ENCODE peak calls at places on chromosomes 4 and X, in five cellular contexts. B, J, U, V and D are unnamed samples.

GRCh38 chrX:43707812-43708548 is 51.9 kb downstream of the MAOA start:
- DNase-seq in V (peak; percentile 91), J (peak; percentile 88), U (peak; percentile 40), B (no peak), D (no peak)

GRCh38 chrX:39974228-39974627 is 123.5 kb downstream of the BCOR start:
- DNase-seq in U (no peak), B (no peak), V (no peak), J (no peak), D (no peak)

GRCh38 chr4:6891436-6892170 is 18.0 kb upstream of the TBC1D14 start:
- DNase-seq in J (no peak), U (no peak), B (no peak), V (no peak), D (no peak)

GRCh38 chr4:17142232-17142711 is 243.8 kb upstream of the LDB2 start:
- DNase-seq in J (no peak), V (no peak), B (no peak), U (no peak), D (no peak)

GRCh38 chrX:6738518-6739470 is 203.9 kb upstream of the VCX3A start:
- DNase-seq in V (no peak), J (peak; percentile 43), B (no peak), U (no peak), D (no peak)

GRCh38 chrX:93673056-93673868 is at the start of gene NAP1L3:
- DNase-seq in B (no peak), U (peak; percentile 67), V (peak; percentile 73), J (peak; percentile 12), D (peak; percentile 51)

GRCh38 chr4:34720563-34720962 is 1523.8 kb downstream of the ARAP2 start:
- DNase-seq in V (no peak), J (no peak), B (peak; percentile 27), U (no peak), D (peak; percentile 0)

GRCh38 chr4:152352645-152353116 is 183.2 kb downstream of the FBXW7 start:
- DNase-seq in B (peak; percentile 81), U (peak; percentile 61), V (peak; percentile 85), J (peak; percentile 19), D (peak; percentile 8)

GRCh38 chr4:74159397-74159709 is 1.4 kb downstream of the MTHFD2L start:
- DNase-seq in U (no peak), J (no peak), V (no peak), B (no peak), D (peak; percentile 45)

GRCh38 chr4:74156521-74156920 is 1.4 kb upstream of the MTHFD2L start:
- DNase-seq in V (no peak), U (no peak), J (no peak), B (no peak), D (no peak)

GRCh38 chr4:74157116-74157742 is 689 bp upstream of the MTHFD2L start:
- DNase-seq in U (no peak), B (no peak), V (no peak), J (no peak), D (peak; percentile 39)

GRCh38 chr4:74158561-74159396 is 861 bp downstream of the MTHFD2L start:
- DNase-seq in U (no peak), V (no peak), B (no peak), J (no peak), D (peak; percentile 63)

DNA sequence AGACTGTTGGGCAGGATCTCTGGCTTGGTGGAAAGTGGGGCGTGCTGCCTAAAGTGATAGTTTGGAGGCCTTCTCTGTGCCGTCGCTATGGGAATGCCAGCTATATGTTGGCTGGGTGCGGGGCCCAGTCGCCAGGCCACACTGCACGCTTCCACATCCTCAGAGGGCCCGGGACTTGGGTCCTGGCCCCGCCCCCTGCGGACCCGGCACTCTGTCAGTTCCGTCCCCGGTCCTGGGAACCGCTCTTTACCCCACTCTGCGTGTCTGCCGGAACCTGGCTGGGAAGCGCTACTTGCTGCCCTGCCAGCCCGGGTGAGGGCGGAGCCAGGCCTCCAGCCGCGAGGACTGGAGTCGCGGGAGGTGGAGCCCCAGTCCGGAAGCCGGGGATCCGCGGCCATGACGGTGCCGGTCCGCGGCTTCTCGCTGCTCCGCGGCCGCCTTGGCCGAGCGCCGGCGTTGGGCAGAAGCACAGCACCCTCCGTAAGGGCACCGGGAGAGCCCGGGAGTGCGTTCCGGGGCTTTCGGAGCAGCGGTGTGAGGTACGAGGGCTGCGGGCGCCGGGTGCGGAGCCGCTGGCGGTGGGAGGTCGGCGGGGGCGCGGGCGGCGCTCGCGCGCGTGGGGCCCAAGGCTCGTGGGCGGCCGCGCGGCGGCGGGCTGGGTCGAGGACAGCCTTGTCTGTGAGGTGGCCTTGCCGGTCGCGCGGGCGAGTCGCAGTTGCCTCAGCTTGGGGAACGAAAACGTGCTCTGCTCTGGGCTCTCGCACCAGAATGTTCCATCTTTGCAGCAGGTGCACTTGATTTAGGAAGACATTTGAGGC is at the start of gene MTHFD2L:
- DNase-seq in B (peak; percentile 95), U (peak; percentile 94), V (peak; percentile 96), J (peak; percentile 94), D (peak; percentile 92)
- TF ChIP-seq POLR2A in B (peak; percentile 54), U (peak; percentile 67), V (peak; percentile 46), J (peak; percentile 85), D (peak; percentile 93)

GRCh38 chr4:52081216-52081615 is 30.1 kb downstream of the SPATA18 start:
- DNase-seq in U (no peak), V (no peak), J (no peak), B (no peak), D (no peak)

GRCh38 chr4:52071786-52072552 is 20.9 kb downstream of the SPATA18 start:
- DNase-seq in B (no peak), U (no peak), V (no peak), J (no peak), D (no peak)

DNA sequence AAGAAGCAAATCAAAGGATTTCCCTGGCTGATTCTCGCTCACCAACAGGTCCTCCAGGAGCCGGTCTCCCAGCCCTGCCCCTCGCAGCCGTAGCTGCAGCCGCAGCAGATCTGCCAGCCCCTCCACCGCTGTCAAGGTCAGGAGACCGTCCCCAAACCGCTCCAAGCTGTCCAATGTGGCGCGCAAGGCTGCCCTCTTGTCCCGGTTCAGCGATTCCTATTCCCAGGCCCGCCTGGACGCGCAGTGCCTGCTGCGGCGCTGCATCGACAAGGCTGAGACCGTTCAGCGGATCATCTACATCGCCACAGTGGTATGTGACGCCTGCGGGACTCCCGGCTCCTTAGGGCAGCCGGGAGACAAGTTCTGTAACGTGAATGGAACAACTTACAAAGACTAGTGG is 25.6 kb downstream of the SPATA18 start:
- DNase-seq in V (no peak), U (peak; percentile 17), B (no peak), J (no peak), D (no peak)
- TF ChIP-seq POLR2A in V (no peak), U (no peak), B (no peak), J (no peak), D (no peak)

GRCh38 chrX:71282514-71283408 is 674 bp upstream of the NONO start:
- DNase-seq in U (no peak), V (no peak), J (no peak), B (peak; percentile 4), D (no peak)
- TF ChIP-seq POLR2A in U (no peak), V (no peak), J (no peak), B (no peak), D (no peak)

GRCh38 chr4:150018257-150018656 is 60.0 kb upstream of the DCLK2 start:
- DNase-seq in V (no peak), B (no peak), J (no peak), U (no peak), D (no peak)

DNA sequence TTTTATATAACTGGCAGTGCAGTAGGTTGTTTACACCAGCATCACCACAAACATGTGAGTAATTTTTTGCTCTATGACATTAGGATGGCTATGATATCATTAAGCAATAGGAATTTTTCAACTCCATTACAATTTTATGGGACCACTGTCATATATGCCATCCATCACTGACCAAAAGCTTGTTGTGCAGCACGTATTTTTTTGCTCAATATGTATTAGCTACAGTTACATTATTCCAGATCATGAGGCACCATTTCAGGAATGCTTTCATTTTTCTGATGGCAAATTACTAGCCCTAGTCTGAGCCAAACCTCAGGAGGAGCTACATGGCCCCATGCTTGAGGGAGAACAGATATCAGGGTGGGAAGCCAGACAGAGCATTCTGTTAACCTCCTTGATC is 56.8 kb upstream of the DCLK2 start:
- DNase-seq in U (no peak), B (no peak), J (no peak), V (no peak), D (no peak)
- TF ChIP-seq POLR2A in U (no peak), B (no peak), J (no peak), V (no peak), D (no peak)

GRCh38 chr4:186016796-186017195 is 52.2 kb upstream of the TLR3 start:
- DNase-seq in V (no peak), J (no peak), U (no peak), B (no peak), D (no peak)
- TF ChIP-seq POLR2A in V (no peak), J (no peak), U (no peak), B (no peak), D (no peak)

GRCh38 chr4:153485860-153486259 is 19.7 kb downstream of the TMEM131L start:
- DNase-seq in U (no peak), J (no peak), B (no peak), V (no peak), D (no peak)

GRCh38 chr4:153486281-153487151 is 20.4 kb downstream of the TMEM131L start:
- DNase-seq in B (peak; percentile 74), J (no peak), V (no peak), U (no peak), D (no peak)

GRCh38 chr4:153489856-153490558 is 23.8 kb downstream of the TMEM131L start:
- DNase-seq in J (no peak), V (no peak), B (no peak), U (no peak), D (no peak)

GRCh38 chr4:153488719-153489384 is 22.7 kb downstream of the TMEM131L start:
- DNase-seq in U (no peak), V (no peak), J (no peak), B (no peak), D (peak; percentile 49)

GRCh38 chr4:153488006-153488718 is 22.0 kb downstream of the TMEM131L start:
- DNase-seq in B (no peak), U (no peak), V (no peak), J (peak; percentile 37), D (no peak)
- TF ChIP-seq POLR2A in B (no peak), U (no peak), V (no peak), J (no peak), D (no peak)